ENCODE peak calls at places on chromosome X, in eight cellular contexts. One of them, this sample, is unnamed.

GRCh38 chrX:32893751-32894150 is 317.6 kb downstream of the DMD start:
- DNase-seq in right atrium auricular region: no peak
- DNase-seq in RWPE1: no peak
- DNase-seq in upper lobe of right lung: no peak
- DNase-seq in posterior vena cava: no peak
- DNase-seq in AG09319: no peak
- DNase-seq in stimulated activated CD4-positive, alpha-beta T cell treated with anti-CD3 and anti-CD28 coated beads, Interleukin-4, amount 100 ng/mL, for 4 hours: no peak
- DNase-seq in BJ: no peak
- DNase-seq in this sample: peak; percentile 0

GRCh38 chrX:48703642-48704481 is 7.3 kb downstream of the SUV39H1 start:
- DNase-seq in right atrium auricular region: no peak
- DNase-seq in RWPE1: peak; percentile 73
- DNase-seq in upper lobe of right lung: no peak
- DNase-seq in posterior vena cava: no peak
- DNase-seq in AG09319: no peak
- DNase-seq in stimulated activated CD4-positive, alpha-beta T cell treated with anti-CD3 and anti-CD28 coated beads, Interleukin-4, amount 100 ng/mL, for 4 hours: no peak
- DNase-seq in BJ: peak; percentile 11
- DNase-seq in this sample: peak; percentile 4

GRCh38 chrX:40093586-40093985 is 4.2 kb downstream of the BCOR start:
- DNase-seq in right atrium auricular region: no peak
- DNase-seq in RWPE1: no peak
- DNase-seq in upper lobe of right lung: no peak
- DNase-seq in posterior vena cava: no peak
- DNase-seq in AG09319: no peak
- DNase-seq in stimulated activated CD4-positive, alpha-beta T cell treated with anti-CD3 and anti-CD28 coated beads, Interleukin-4, amount 100 ng/mL, for 4 hours: no peak
- DNase-seq in BJ: no peak
- DNase-seq in this sample: no peak

GRCh38 chrX:87728024-87728423 is 210.4 kb downstream of the KLHL4 start:
- DNase-seq in right atrium auricular region: no peak
- DNase-seq in RWPE1: no peak
- DNase-seq in upper lobe of right lung: no peak
- DNase-seq in posterior vena cava: no peak
- DNase-seq in AG09319: no peak
- DNase-seq in stimulated activated CD4-positive, alpha-beta T cell treated with anti-CD3 and anti-CD28 coated beads, Interleukin-4, amount 100 ng/mL, for 4 hours: no peak
- DNase-seq in BJ: no peak
- DNase-seq in this sample: no peak

GRCh38 chrX:150837845-150838244 is 60.6 kb downstream of the CD99L2 start:
- DNase-seq in right atrium auricular region: no peak
- DNase-seq in RWPE1: no peak
- DNase-seq in upper lobe of right lung: no peak
- DNase-seq in posterior vena cava: no peak
- DNase-seq in AG09319: no peak
- DNase-seq in stimulated activated CD4-positive, alpha-beta T cell treated with anti-CD3 and anti-CD28 coated beads, Interleukin-4, amount 100 ng/mL, for 4 hours: no peak
- DNase-seq in BJ: no peak
- DNase-seq in this sample: no peak

GRCh38 chrX:15475486-15475885 is 17.6 kb downstream of the PIR start:
- DNase-seq in right atrium auricular region: no peak
- DNase-seq in RWPE1: no peak
- DNase-seq in upper lobe of right lung: no peak
- DNase-seq in posterior vena cava: no peak
- DNase-seq in AG09319: no peak
- DNase-seq in stimulated activated CD4-positive, alpha-beta T cell treated with anti-CD3 and anti-CD28 coated beads, Interleukin-4, amount 100 ng/mL, for 4 hours: no peak
- DNase-seq in BJ: no peak
- DNase-seq in this sample: no peak

GRCh38 chrX:153055827-153056748 is at the start of gene PNMA3:
- DNase-seq in right atrium auricular region: no peak
- DNase-seq in RWPE1: no peak
- DNase-seq in upper lobe of right lung: no peak
- DNase-seq in posterior vena cava: peak; percentile 75
- DNase-seq in AG09319: no peak
- DNase-seq in stimulated activated CD4-positive, alpha-beta T cell treated with anti-CD3 and anti-CD28 coated beads, Interleukin-4, amount 100 ng/mL, for 4 hours: no peak
- DNase-seq in BJ: no peak
- DNase-seq in this sample: no peak

GRCh38 chrX:7983594-7983993 is 56.4 kb upstream of the PNPLA4 start:
- DNase-seq in right atrium auricular region: no peak
- DNase-seq in RWPE1: no peak
- DNase-seq in upper lobe of right lung: no peak
- DNase-seq in posterior vena cava: no peak
- DNase-seq in AG09319: no peak
- DNase-seq in stimulated activated CD4-positive, alpha-beta T cell treated with anti-CD3 and anti-CD28 coated beads, Interleukin-4, amount 100 ng/mL, for 4 hours: no peak
- DNase-seq in BJ: no peak
- DNase-seq in this sample: no peak

GRCh38 chrX:154804957-154805695 is at the start of gene MPP1:
- DNase-seq in right atrium auricular region: peak; percentile 63
- DNase-seq in RWPE1: peak; percentile 74
- DNase-seq in upper lobe of right lung: peak; percentile 88
- DNase-seq in posterior vena cava: peak; percentile 93
- DNase-seq in AG09319: no peak
- DNase-seq in stimulated activated CD4-positive, alpha-beta T cell treated with anti-CD3 and anti-CD28 coated beads, Interleukin-4, amount 100 ng/mL, for 4 hours: peak; percentile 73
- DNase-seq in BJ: peak; percentile 20
- DNase-seq in this sample: peak; percentile 68

GRCh38 chrX:45711231-45711630 is 510.6 kb upstream of the DIPK2B start:
- DNase-seq in right atrium auricular region: no peak
- DNase-seq in RWPE1: no peak
- DNase-seq in upper lobe of right lung: no peak
- DNase-seq in posterior vena cava: no peak
- DNase-seq in AG09319: no peak
- DNase-seq in stimulated activated CD4-positive, alpha-beta T cell treated with anti-CD3 and anti-CD28 coated beads, Interleukin-4, amount 100 ng/mL, for 4 hours: no peak
- DNase-seq in BJ: no peak
- DNase-seq in this sample: no peak

GRCh38 chrX:115047181-115047580 is 29.8 kb upstream of the IL13RA2 start:
- DNase-seq in right atrium auricular region: no peak
- DNase-seq in RWPE1: no peak
- DNase-seq in upper lobe of right lung: no peak
- DNase-seq in posterior vena cava: no peak
- DNase-seq in AG09319: no peak
- DNase-seq in stimulated activated CD4-positive, alpha-beta T cell treated with anti-CD3 and anti-CD28 coated beads, Interleukin-4, amount 100 ng/mL, for 4 hours: no peak
- DNase-seq in BJ: no peak
- DNase-seq in this sample: no peak